ENCODE peak calls at places on chromosomes 2 and 18, in six cellular contexts. O, Q, H, D, Y and Z are unnamed samples.

GRCh38 chr2:67600946-67601345 is 203.8 kb downstream of the ETAA1 start:
- DNase-seq in O (no peak), Y (no peak), Q (peak; percentile 73), D (no peak), H (no peak), Z (no peak)

GRCh38 chr2:162545254-162545653 is 201.3 kb downstream of the GCA start:
- DNase-seq in D (no peak), Y (no peak), H (no peak), O (no peak), Q (no peak), Z (no peak)

GRCh38 chr2:171550613-171551012 is 28.3 kb downstream of the CYBRD1 start:
- DNase-seq in O (no peak), D (no peak), H (no peak), Q (peak; percentile 17), Y (no peak), Z (no peak)

GRCh38 chr2:73963385-73964120 is 21.2 kb upstream of the TET3 start:
- DNase-seq in D (no peak), H (no peak), Q (no peak), O (no peak), Y (no peak), Z (peak; percentile 22)

GRCh38 chr18:22473366-22473765 is 55.7 kb upstream of the CTAGE1 start:
- DNase-seq in H (no peak), D (no peak), Q (no peak), Y (no peak), O (no peak), Z (no peak)

GRCh38 chr2:31271851-31272267 is 37.9 kb downstream of the EHD3 start:
- DNase-seq in Q (peak; percentile 26), Y (no peak), O (no peak), D (no peak), H (no peak), Z (no peak)

GRCh38 chr2:24482256-24482971 is 8.6 kb upstream of the NCOA1 start:
- DNase-seq in Y (no peak), O (no peak), Q (no peak), H (no peak), D (no peak), Z (no peak)

GRCh38 chr2:53715568-53715967 is 52.0 kb upstream of the CHAC2 start:
- DNase-seq in O (no peak), Q (no peak), Y (no peak), H (no peak), D (no peak), Z (no peak)

GRCh38 chr2:199804831-199805230 is 46.2 kb downstream of the FTCDNL1 start:
- DNase-seq in Y (no peak), D (no peak), O (no peak), Q (no peak), H (no peak), Z (no peak)

GRCh38 chr2:239294571-239295054 is 106.2 kb downstream of the HDAC4 start:
- DNase-seq in D (no peak), O (peak; percentile 77), Q (no peak), Y (no peak), H (no peak), Z (peak; percentile 51)

GRCh38 chr2:27494944-27495554 is at the start of gene FNDC4:
- DNase-seq in D (peak; percentile 23), H (peak; percentile 76), Y (no peak), Q (no peak), O (no peak), Z (no peak)

GRCh38 chr18:62999392-62999791 is 284.1 kb downstream of the PHLPP1 start:
- DNase-seq in Y (no peak), H (no peak), D (no peak), Q (peak; percentile 26), O (peak; percentile 38), Z (peak; percentile 93)

GRCh38 chr18:7084080-7084765 is 33.4 kb downstream of the LAMA1 start:
- DNase-seq in H (no peak), D (no peak), Y (no peak), O (no peak), Q (peak; percentile 60), Z (no peak)

GRCh38 chr2:217980036-217980435 is 22.8 kb downstream of the TNS1 start:
- DNase-seq in Q (no peak), H (peak; percentile 83), Y (no peak), D (no peak), O (no peak), Z (peak; percentile 52)
- H3K27ac ChIP-seq in Q (no peak overlapping the region), H (no peak overlapping the region), Y (no peak overlapping the region), D (no peak overlapping the region), O (no peak overlapping the region), Z (peak overlapping the region; percentile 83)

GRCh38 chr2:121696410-121696930 is 40.2 kb downstream of the NIFK start:
- DNase-seq in Y (no peak), H (no peak), D (no peak), O (no peak), Q (no peak), Z (no peak)
- H3K27ac ChIP-seq in Y (no peak overlapping the region), H (no peak overlapping the region), D (no peak overlapping the region), O (no peak overlapping the region), Q (no peak overlapping the region), Z (no peak overlapping the region)

GRCh38 chr18:75070625-75071483 is 138.1 kb downstream of the PTGR3 start:
- DNase-seq in D (peak; percentile 69), Q (peak; percentile 90), Y (no peak), H (peak; percentile 74), O (peak; percentile 39), Z (peak; percentile 48)

GRCh38 chr18:75071866-75072671 is 136.9 kb downstream of the PTGR3 start:
- DNase-seq in Y (no peak), H (peak; percentile 31), O (no peak), D (no peak), Q (no peak), Z (peak; percentile 4)

GRCh38 chr18:75070235-75070624 is 138.7 kb downstream of the PTGR3 start:
- DNase-seq in D (no peak), O (no peak), Q (no peak), Y (no peak), H (no peak), Z (peak; percentile 4)

GRCh38 chr18:75072672-75073371 is 136.1 kb downstream of the PTGR3 start:
- DNase-seq in O (no peak), Q (no peak), H (peak; percentile 61), Y (no peak), D (no peak), Z (peak; percentile 6)

DNA sequence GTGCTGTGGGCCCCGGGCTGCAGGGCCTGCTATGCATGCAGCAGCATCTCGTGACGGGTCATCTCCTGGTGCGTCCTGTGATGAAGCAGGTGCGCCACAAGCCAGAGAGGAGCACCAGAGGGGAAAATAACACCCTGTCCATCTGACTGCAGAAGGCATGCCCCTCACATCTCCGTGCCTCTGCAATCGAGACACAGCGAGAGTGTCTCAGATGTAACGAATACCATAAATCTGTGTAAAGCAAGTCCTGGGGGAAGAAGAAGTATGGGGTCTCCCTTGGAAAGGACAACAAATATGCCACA is 137.5 kb downstream of the PTGR3 start:
- DNase-seq in H (peak; percentile 78), O (no peak), D (no peak), Q (no peak), Y (no peak), Z (no peak)
- H3K27ac ChIP-seq in H (no peak overlapping the region), O (peak overlapping the region; percentile 37), D (peak overlapping the region; percentile 66), Q (no peak overlapping the region), Y (no peak overlapping the region), Z (no peak overlapping the region)

GRCh38 chr18:23519725-23520124 is 16.4 kb downstream of the RMC1 start:
- DNase-seq in H (no peak), Y (no peak), O (no peak), D (no peak), Q (peak; percentile 15), Z (no peak)

GRCh38 chr18:23524213-23524707 is 20.9 kb downstream of the RMC1 start:
- DNase-seq in O (no peak), Q (no peak), D (no peak), H (no peak), Y (no peak), Z (no peak)

GRCh38 chr18:23523429-23524212 is 20.3 kb downstream of the RMC1 start:
- DNase-seq in H (no peak), Y (no peak), Q (peak; percentile 48), D (no peak), O (no peak), Z (no peak)

GRCh38 chr18:23526516-23527063 is 23.3 kb downstream of the RMC1 start:
- DNase-seq in D (no peak), H (no peak), O (no peak), Y (no peak), Q (no peak), Z (no peak)

DNA sequence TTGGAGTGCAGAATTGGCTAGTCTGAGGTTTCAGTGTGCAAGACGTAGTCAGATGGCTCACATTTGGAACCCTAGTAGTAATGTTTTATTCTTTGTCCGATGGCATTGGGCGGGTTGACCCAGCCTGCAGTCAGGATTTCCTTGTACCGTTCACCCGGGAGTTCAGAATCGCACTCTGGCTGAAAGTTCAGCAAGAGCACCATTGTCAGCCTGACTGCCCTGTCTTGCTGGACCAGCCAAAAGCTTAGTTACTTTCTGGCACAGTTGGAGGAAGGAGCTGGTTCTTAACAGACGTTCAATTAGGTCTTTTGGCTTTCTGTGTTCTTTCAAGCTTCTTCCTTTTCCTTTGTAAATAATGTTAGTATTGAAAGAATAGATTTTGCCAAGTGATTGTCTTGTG is 18.6 kb downstream of the RMC1 start:
- DNase-seq in O (no peak), D (no peak), Y (no peak), H (no peak), Q (no peak), Z (no peak)
- H3K27ac ChIP-seq in O (no peak overlapping the region), D (no peak overlapping the region), Y (peak overlapping the region; percentile 23), H (no peak overlapping the region), Q (no peak overlapping the region), Z (no peak overlapping the region)

GRCh38 chr2:11541693-11542274 is 7.9 kb downstream of the GREB1 start:
- DNase-seq in D (no peak), Y (no peak), O (no peak), Q (no peak), H (no peak), Z (peak; percentile 22)
- H3K27ac ChIP-seq in D (no peak overlapping the region), Y (peak overlapping the region; percentile 49), O (no peak overlapping the region), Q (no peak overlapping the region), H (no peak overlapping the region), Z (peak overlapping the region; percentile 73)

GRCh38 chr2:88055436-88056128 is at the start of gene KRCC1:
- DNase-seq in O (peak; percentile 94), Q (peak; percentile 95), Y (peak; percentile 89), D (peak; percentile 94), H (peak; percentile 99), Z (peak; percentile 96)

GRCh38 chr2:88054300-88055048 is 1.1 kb downstream of the KRCC1 start:
- DNase-seq in Q (no peak), D (no peak), O (peak; percentile 35), H (no peak), Y (no peak), Z (peak; percentile 43)

GRCh38 chr2:88055049-88055435 is 541 bp downstream of the KRCC1 start:
- DNase-seq in H (no peak), Q (peak; percentile 34), D (peak; percentile 17), Y (no peak), O (peak; percentile 26), Z (no peak)

GRCh38 chr2:88051792-88052191 is 3.8 kb downstream of the KRCC1 start:
- DNase-seq in D (no peak), Q (no peak), O (no peak), H (no peak), Y (no peak), Z (no peak)

DNA sequence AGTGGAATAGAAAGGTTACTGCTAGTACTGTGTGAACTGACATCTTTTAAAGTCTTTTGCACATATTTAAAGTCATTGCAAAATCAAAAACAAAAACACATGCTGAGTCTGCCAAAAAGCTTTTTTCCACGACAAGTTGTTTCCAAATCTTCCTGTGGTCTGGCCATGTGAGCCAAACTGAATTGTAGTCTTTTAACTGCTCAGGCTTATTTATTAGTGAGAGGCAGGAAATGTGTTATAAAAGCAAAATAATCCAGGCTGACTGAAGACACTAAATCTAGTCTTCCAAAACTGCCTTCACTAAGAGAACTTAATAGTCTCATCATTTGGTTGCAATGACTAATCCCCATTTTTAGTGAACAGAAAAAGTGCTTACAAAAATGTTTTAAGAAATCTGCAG is 2.3 kb downstream of the KRCC1 start:
- DNase-seq in Y (no peak), O (no peak), H (no peak), Q (peak; percentile 20), D (no peak), Z (no peak)
- H3K27ac ChIP-seq in Y (no peak overlapping the region), O (peak overlapping the region; percentile 95), H (no peak overlapping the region), Q (no peak overlapping the region), D (no peak overlapping the region), Z (peak overlapping the region; percentile 25)